ENCODE peak calls at places on chromosomes 11 and 22, in nine cellular contexts. N, V, M, S, O, T, U, C and X are unnamed samples.

GRCh38 chr22:38799265-38800002 is 5.5 kb upstream of the DNAL4 start:
- DNase-seq in O (no peak), S (no peak), M (no peak), V (no peak), U (peak; percentile 86), T (no peak), N (no peak), C (no peak), X (no peak)

GRCh38 chr22:49965291-49966040 is 4.9 kb downstream of the PIM3 start:
- DNase-seq in O (no peak), M (no peak), S (no peak), U (no peak), V (no peak), N (no peak), C (no peak), T (no peak), X (no peak)

GRCh38 chr22:19526076-19526701 is 2.0 kb upstream of the CLDN5 start:
- DNase-seq in U (no peak), S (no peak), O (no peak), V (no peak), N (no peak), T (no peak), C (no peak), M (no peak), X (no peak)

GRCh38 chr11:27153136-27153535 is 112.5 kb downstream of the BBOX1 start:
- DNase-seq in O (no peak), M (no peak), C (no peak), S (no peak), T (no peak), U (no peak), V (no peak), N (no peak), X (no peak)

GRCh38 chr22:39021552-39022250 is 774 bp downstream of the APOBEC3D start:
- DNase-seq in V (peak; percentile 17), U (no peak), C (no peak), M (no peak), S (no peak), O (no peak), N (no peak), T (no peak), X (no peak)

GRCh38 chr11:44680982-44681597 is 45.7 kb upstream of the TSPAN18 start:
- DNase-seq in S (no peak), V (no peak), N (no peak), U (no peak), M (no peak), T (no peak), O (no peak), C (no peak), X (no peak)

GRCh38 chr11:63761173-63761572 is 7.4 kb downstream of the ZFTA start:
- DNase-seq in N (no peak), U (no peak), S (no peak), C (no peak), M (no peak), T (no peak), V (no peak), O (no peak), X (no peak)

GRCh38 chr11:94674005-94674491 is 94.1 kb upstream of the AMOTL1 start:
- DNase-seq in M (peak; percentile 58), S (no peak), U (no peak), T (no peak), V (no peak), C (no peak), O (no peak), N (no peak), X (no peak)

GRCh38 chr22:38069372-38070249 is 12.4 kb downstream of the PICK1 start:
- DNase-seq in V (no peak), C (peak; percentile 83), T (peak; percentile 88), U (peak; percentile 24), O (no peak), N (no peak), M (no peak), S (no peak), X (no peak)

GRCh38 chr11:129985823-129986222 is 16.8 kb downstream of the PRDM10 start:
- DNase-seq in O (no peak), V (no peak), S (no peak), M (no peak), N (no peak), U (no peak), C (no peak), T (no peak), X (no peak)